ENCODE peak calls at places on chromosomes 1 and 21, in seven cellular contexts. One of them, this sample, is unnamed.

GRCh38 chr1:70893381-70893780 is 154.2 kb downstream of the PTGER3 start:
- DNase-seq in AG09319: no peak
- DNase-seq in KG1: no peak
- DNase-seq in GM18507: no peak
- DNase-seq in endothelial cell: no peak
- DNase-seq in activated naive CD8-positive, alpha-beta T cell treated with anti-CD3 and anti-CD28 coated beads for 36 hours: no peak
- DNase-seq in NCI-H446 treated with DMSO at 0.1 percent for 48 hours: no peak
- DNase-seq in this sample: no peak

GRCh38 chr1:205335692-205336091 is 14.1 kb upstream of the NUAK2 start:
- DNase-seq in AG09319: no peak
- DNase-seq in KG1: no peak
- DNase-seq in GM18507: peak; percentile 44
- DNase-seq in endothelial cell: peak; percentile 95
- DNase-seq in activated naive CD8-positive, alpha-beta T cell treated with anti-CD3 and anti-CD28 coated beads for 36 hours: peak; percentile 77
- DNase-seq in NCI-H446 treated with DMSO at 0.1 percent for 48 hours: peak; percentile 42
- DNase-seq in this sample: peak; percentile 90

GRCh38 chr1:206738370-206739366 is 31.9 kb upstream of the IL19 start:
- DNase-seq in AG09319: no peak
- DNase-seq in KG1: no peak
- DNase-seq in GM18507: no peak
- DNase-seq in endothelial cell: no peak
- DNase-seq in activated naive CD8-positive, alpha-beta T cell treated with anti-CD3 and anti-CD28 coated beads for 36 hours: no peak
- DNase-seq in NCI-H446 treated with DMSO at 0.1 percent for 48 hours: peak; percentile 54
- DNase-seq in this sample: no peak

GRCh38 chr21:46181953-46182547 is 2.2 kb downstream of the SPATC1L start:
- DNase-seq in AG09319: no peak
- DNase-seq in KG1: no peak
- DNase-seq in GM18507: no peak
- DNase-seq in endothelial cell: no peak
- DNase-seq in activated naive CD8-positive, alpha-beta T cell treated with anti-CD3 and anti-CD28 coated beads for 36 hours: no peak
- DNase-seq in NCI-H446 treated with DMSO at 0.1 percent for 48 hours: no peak
- DNase-seq in this sample: no peak

GRCh38 chr21:44529011-44529421 is 11.0 kb downstream of the KRTAP10-1 start:
- DNase-seq in AG09319: no peak
- DNase-seq in KG1: no peak
- DNase-seq in GM18507: no peak
- DNase-seq in endothelial cell: no peak
- DNase-seq in activated naive CD8-positive, alpha-beta T cell treated with anti-CD3 and anti-CD28 coated beads for 36 hours: no peak
- DNase-seq in NCI-H446 treated with DMSO at 0.1 percent for 48 hours: no peak
- DNase-seq in this sample: no peak

GRCh38 chr1:151346082-151346768 is 827 bp downstream of the RFX5 start:
- DNase-seq in AG09319: no peak
- DNase-seq in KG1: no peak
- DNase-seq in GM18507: no peak
- DNase-seq in endothelial cell: no peak
- DNase-seq in activated naive CD8-positive, alpha-beta T cell treated with anti-CD3 and anti-CD28 coated beads for 36 hours: peak; percentile 15
- DNase-seq in NCI-H446 treated with DMSO at 0.1 percent for 48 hours: no peak
- DNase-seq in this sample: no peak

GRCh38 chr1:179612361-179612760 is 20.7 kb downstream of the TDRD5 start:
- DNase-seq in AG09319: no peak
- DNase-seq in KG1: no peak
- DNase-seq in GM18507: no peak
- DNase-seq in endothelial cell: no peak
- DNase-seq in activated naive CD8-positive, alpha-beta T cell treated with anti-CD3 and anti-CD28 coated beads for 36 hours: no peak
- DNase-seq in NCI-H446 treated with DMSO at 0.1 percent for 48 hours: no peak
- DNase-seq in this sample: no peak

GRCh38 chr1:86769065-86769464 is 64.7 kb downstream of the SH3GLB1 start:
- DNase-seq in AG09319: no peak
- DNase-seq in KG1: no peak
- DNase-seq in GM18507: no peak
- DNase-seq in endothelial cell: no peak
- DNase-seq in activated naive CD8-positive, alpha-beta T cell treated with anti-CD3 and anti-CD28 coated beads for 36 hours: no peak
- DNase-seq in NCI-H446 treated with DMSO at 0.1 percent for 48 hours: no peak
- DNase-seq in this sample: no peak

GRCh38 chr21:46120301-46121285 is 22.7 kb downstream of the COL6A2 start:
- DNase-seq in AG09319: no peak
- DNase-seq in KG1: no peak
- DNase-seq in GM18507: no peak
- DNase-seq in endothelial cell: no peak
- DNase-seq in activated naive CD8-positive, alpha-beta T cell treated with anti-CD3 and anti-CD28 coated beads for 36 hours: no peak
- DNase-seq in NCI-H446 treated with DMSO at 0.1 percent for 48 hours: no peak
- DNase-seq in this sample: peak; percentile 2

GRCh38 chr1:14835725-14836124 is 237.2 kb downstream of the KAZN start:
- DNase-seq in AG09319: no peak
- DNase-seq in KG1: no peak
- DNase-seq in GM18507: no peak
- DNase-seq in endothelial cell: no peak
- DNase-seq in activated naive CD8-positive, alpha-beta T cell treated with anti-CD3 and anti-CD28 coated beads for 36 hours: no peak
- DNase-seq in NCI-H446 treated with DMSO at 0.1 percent for 48 hours: no peak
- DNase-seq in this sample: no peak

GRCh38 chr21:43778469-43779335 is 2.6 kb upstream of the CSTB start:
- DNase-seq in AG09319: no peak
- DNase-seq in KG1: no peak
- DNase-seq in GM18507: no peak
- DNase-seq in endothelial cell: no peak
- DNase-seq in activated naive CD8-positive, alpha-beta T cell treated with anti-CD3 and anti-CD28 coated beads for 36 hours: no peak
- DNase-seq in NCI-H446 treated with DMSO at 0.1 percent for 48 hours: no peak
- DNase-seq in this sample: peak; percentile 29

GRCh38 chr1:19620786-19621185 is 23.3 kb upstream of the NBL1 start:
- DNase-seq in AG09319: no peak
- DNase-seq in KG1: no peak
- DNase-seq in GM18507: no peak
- DNase-seq in endothelial cell: no peak
- DNase-seq in activated naive CD8-positive, alpha-beta T cell treated with anti-CD3 and anti-CD28 coated beads for 36 hours: no peak
- DNase-seq in NCI-H446 treated with DMSO at 0.1 percent for 48 hours: no peak
- DNase-seq in this sample: no peak

GRCh38 chr1:223312705-223313414 is 51.1 kb downstream of the SUSD4 start:
- DNase-seq in AG09319: no peak
- DNase-seq in KG1: no peak
- DNase-seq in GM18507: no peak
- DNase-seq in endothelial cell: no peak
- DNase-seq in activated naive CD8-positive, alpha-beta T cell treated with anti-CD3 and anti-CD28 coated beads for 36 hours: no peak
- DNase-seq in NCI-H446 treated with DMSO at 0.1 percent for 48 hours: no peak
- DNase-seq in this sample: no peak

GRCh38 chr1:61605607-61606321 is 119.2 kb downstream of the TM2D1 start:
- DNase-seq in AG09319: no peak
- DNase-seq in KG1: no peak
- DNase-seq in GM18507: no peak
- DNase-seq in endothelial cell: no peak
- DNase-seq in activated naive CD8-positive, alpha-beta T cell treated with anti-CD3 and anti-CD28 coated beads for 36 hours: no peak
- DNase-seq in NCI-H446 treated with DMSO at 0.1 percent for 48 hours: no peak
- DNase-seq in this sample: no peak

GRCh38 chr1:218779341-218779831 is 394.3 kb upstream of the LYPLAL1 start:
- DNase-seq in AG09319: no peak
- DNase-seq in KG1: no peak
- DNase-seq in GM18507: no peak
- DNase-seq in endothelial cell: no peak
- DNase-seq in activated naive CD8-positive, alpha-beta T cell treated with anti-CD3 and anti-CD28 coated beads for 36 hours: no peak
- DNase-seq in NCI-H446 treated with DMSO at 0.1 percent for 48 hours: no peak
- DNase-seq in this sample: no peak

GRCh38 chr21:42766756-42767560 is 112.4 kb downstream of the WDR4 start:
- DNase-seq in AG09319: no peak
- DNase-seq in KG1: no peak
- DNase-seq in GM18507: no peak
- DNase-seq in endothelial cell: no peak
- DNase-seq in activated naive CD8-positive, alpha-beta T cell treated with anti-CD3 and anti-CD28 coated beads for 36 hours: no peak
- DNase-seq in NCI-H446 treated with DMSO at 0.1 percent for 48 hours: no peak
- DNase-seq in this sample: no peak

GRCh38 chr1:113870778-113871177 is 734 bp downstream of the PTPN22 start:
- DNase-seq in AG09319: no peak
- DNase-seq in KG1: no peak
- DNase-seq in GM18507: no peak
- DNase-seq in endothelial cell: no peak
- DNase-seq in activated naive CD8-positive, alpha-beta T cell treated with anti-CD3 and anti-CD28 coated beads for 36 hours: no peak
- DNase-seq in NCI-H446 treated with DMSO at 0.1 percent for 48 hours: no peak
- DNase-seq in this sample: no peak

GRCh38 chr1:157880621-157881020 is 39.0 kb upstream of the CD5L start:
- DNase-seq in AG09319: no peak
- DNase-seq in KG1: no peak
- DNase-seq in GM18507: no peak
- DNase-seq in endothelial cell: no peak
- DNase-seq in activated naive CD8-positive, alpha-beta T cell treated with anti-CD3 and anti-CD28 coated beads for 36 hours: no peak
- DNase-seq in NCI-H446 treated with DMSO at 0.1 percent for 48 hours: no peak
- DNase-seq in this sample: no peak

GRCh38 chr1:36365310-36365895 is 20.3 kb downstream of the STK40 start:
- DNase-seq in AG09319: no peak
- DNase-seq in KG1: peak; percentile 9
- DNase-seq in GM18507: no peak
- DNase-seq in endothelial cell: no peak
- DNase-seq in activated naive CD8-positive, alpha-beta T cell treated with anti-CD3 and anti-CD28 coated beads for 36 hours: no peak
- DNase-seq in NCI-H446 treated with DMSO at 0.1 percent for 48 hours: peak; percentile 73
- DNase-seq in this sample: no peak

GRCh38 chr1:181936768-181937581 is 124.5 kb downstream of the ZNF648 start:
- DNase-seq in AG09319: no peak
- DNase-seq in KG1: no peak
- DNase-seq in GM18507: peak; percentile 54
- DNase-seq in endothelial cell: peak; percentile 78
- DNase-seq in activated naive CD8-positive, alpha-beta T cell treated with anti-CD3 and anti-CD28 coated beads for 36 hours: peak; percentile 62
- DNase-seq in NCI-H446 treated with DMSO at 0.1 percent for 48 hours: peak; percentile 4
- DNase-seq in this sample: peak; percentile 53

GRCh38 chr1:85654066-85654782 is 54.0 kb downstream of the ZNHIT6 start:
- DNase-seq in AG09319: no peak
- DNase-seq in KG1: no peak
- DNase-seq in GM18507: no peak
- DNase-seq in endothelial cell: no peak
- DNase-seq in activated naive CD8-positive, alpha-beta T cell treated with anti-CD3 and anti-CD28 coated beads for 36 hours: no peak
- DNase-seq in NCI-H446 treated with DMSO at 0.1 percent for 48 hours: no peak
- DNase-seq in this sample: no peak

GRCh38 chr1:11704226-11704619 is 12.7 kb downstream of the DRAXIN start:
- DNase-seq in AG09319: no peak
- DNase-seq in KG1: no peak
- DNase-seq in GM18507: no peak
- DNase-seq in endothelial cell: no peak
- DNase-seq in activated naive CD8-positive, alpha-beta T cell treated with anti-CD3 and anti-CD28 coated beads for 36 hours: no peak
- DNase-seq in NCI-H446 treated with DMSO at 0.1 percent for 48 hours: no peak
- DNase-seq in this sample: no peak

GRCh38 chr1:45884700-45885099 is 81.3 kb downstream of the MAST2 start:
- DNase-seq in AG09319: no peak
- DNase-seq in KG1: no peak
- DNase-seq in GM18507: no peak
- DNase-seq in endothelial cell: no peak
- DNase-seq in activated naive CD8-positive, alpha-beta T cell treated with anti-CD3 and anti-CD28 coated beads for 36 hours: no peak
- DNase-seq in NCI-H446 treated with DMSO at 0.1 percent for 48 hours: no peak
- DNase-seq in this sample: no peak

GRCh38 chr21:38379171-38379570 is 119.1 kb downstream of the ERG start:
- DNase-seq in AG09319: no peak
- DNase-seq in KG1: no peak
- DNase-seq in GM18507: no peak
- DNase-seq in endothelial cell: no peak
- DNase-seq in activated naive CD8-positive, alpha-beta T cell treated with anti-CD3 and anti-CD28 coated beads for 36 hours: no peak
- DNase-seq in NCI-H446 treated with DMSO at 0.1 percent for 48 hours: no peak
- DNase-seq in this sample: no peak

GRCh38 chr1:12276225-12276624 is 46.4 kb downstream of the VPS13D start:
- DNase-seq in AG09319: peak; percentile 10
- DNase-seq in KG1: no peak
- DNase-seq in GM18507: no peak
- DNase-seq in endothelial cell: peak; percentile 44
- DNase-seq in activated naive CD8-positive, alpha-beta T cell treated with anti-CD3 and anti-CD28 coated beads for 36 hours: no peak
- DNase-seq in NCI-H446 treated with DMSO at 0.1 percent for 48 hours: no peak
- DNase-seq in this sample: peak; percentile 6

GRCh38 chr1:171636141-171636540 is 14.1 kb downstream of the MYOCOS start:
- DNase-seq in AG09319: no peak
- DNase-seq in KG1: no peak
- DNase-seq in GM18507: no peak
- DNase-seq in endothelial cell: peak; percentile 11
- DNase-seq in activated naive CD8-positive, alpha-beta T cell treated with anti-CD3 and anti-CD28 coated beads for 36 hours: no peak
- DNase-seq in NCI-H446 treated with DMSO at 0.1 percent for 48 hours: no peak
- DNase-seq in this sample: no peak

GRCh38 chr21:30083120-30083945 is 83.3 kb downstream of the CLDN17 start:
- DNase-seq in AG09319: no peak
- DNase-seq in KG1: no peak
- DNase-seq in GM18507: no peak
- DNase-seq in endothelial cell: no peak
- DNase-seq in activated naive CD8-positive, alpha-beta T cell treated with anti-CD3 and anti-CD28 coated beads for 36 hours: no peak
- DNase-seq in NCI-H446 treated with DMSO at 0.1 percent for 48 hours: no peak
- DNase-seq in this sample: no peak

GRCh38 chr1:55321947-55322346 is 106.8 kb upstream of the USP24 start:
- DNase-seq in AG09319: peak; percentile 48
- DNase-seq in KG1: no peak
- DNase-seq in GM18507: no peak
- DNase-seq in endothelial cell: no peak
- DNase-seq in activated naive CD8-positive, alpha-beta T cell treated with anti-CD3 and anti-CD28 coated beads for 36 hours: no peak
- DNase-seq in NCI-H446 treated with DMSO at 0.1 percent for 48 hours: peak; percentile 61
- DNase-seq in this sample: no peak

GRCh38 chr21:24658016-24658415 is 949.3 kb downstream of the MRPL39 start:
- DNase-seq in AG09319: no peak
- DNase-seq in KG1: no peak
- DNase-seq in GM18507: no peak
- DNase-seq in endothelial cell: no peak
- DNase-seq in activated naive CD8-positive, alpha-beta T cell treated with anti-CD3 and anti-CD28 coated beads for 36 hours: no peak
- DNase-seq in NCI-H446 treated with DMSO at 0.1 percent for 48 hours: peak; percentile 94
- DNase-seq in this sample: no peak

GRCh38 chr21:20570824-20571232 is 427.4 kb upstream of the NCAM2 start:
- DNase-seq in AG09319: no peak
- DNase-seq in KG1: no peak
- DNase-seq in GM18507: no peak
- DNase-seq in endothelial cell: peak; percentile 5
- DNase-seq in activated naive CD8-positive, alpha-beta T cell treated with anti-CD3 and anti-CD28 coated beads for 36 hours: no peak
- DNase-seq in NCI-H446 treated with DMSO at 0.1 percent for 48 hours: no peak
- DNase-seq in this sample: no peak

GRCh38 chr1:32639489-32640075 is 10.8 kb downstream of the ZBTB8OS start:
- DNase-seq in AG09319: no peak
- DNase-seq in KG1: no peak
- DNase-seq in GM18507: no peak
- DNase-seq in endothelial cell: no peak
- DNase-seq in activated naive CD8-positive, alpha-beta T cell treated with anti-CD3 and anti-CD28 coated beads for 36 hours: no peak
- DNase-seq in NCI-H446 treated with DMSO at 0.1 percent for 48 hours: no peak
- DNase-seq in this sample: no peak

GRCh38 chr1:184745929-184746583 is 8.6 kb downstream of the EDEM3 start:
- DNase-seq in AG09319: no peak
- DNase-seq in KG1: no peak
- DNase-seq in GM18507: no peak
- DNase-seq in endothelial cell: no peak
- DNase-seq in activated naive CD8-positive, alpha-beta T cell treated with anti-CD3 and anti-CD28 coated beads for 36 hours: no peak
- DNase-seq in NCI-H446 treated with DMSO at 0.1 percent for 48 hours: no peak
- DNase-seq in this sample: no peak

GRCh38 chr1:174036204-174036603 is 14.0 kb upstream of the RC3H1 start:
- DNase-seq in AG09319: no peak
- DNase-seq in KG1: no peak
- DNase-seq in GM18507: no peak
- DNase-seq in endothelial cell: no peak
- DNase-seq in activated naive CD8-positive, alpha-beta T cell treated with anti-CD3 and anti-CD28 coated beads for 36 hours: no peak
- DNase-seq in NCI-H446 treated with DMSO at 0.1 percent for 48 hours: no peak
- DNase-seq in this sample: no peak

GRCh38 chr1:5297878-5298239 is 643.5 kb downstream of the AJAP1 start:
- DNase-seq in AG09319: no peak
- DNase-seq in KG1: no peak
- DNase-seq in GM18507: no peak
- DNase-seq in endothelial cell: no peak
- DNase-seq in activated naive CD8-positive, alpha-beta T cell treated with anti-CD3 and anti-CD28 coated beads for 36 hours: no peak
- DNase-seq in NCI-H446 treated with DMSO at 0.1 percent for 48 hours: no peak
- DNase-seq in this sample: no peak

GRCh38 chr1:118898702-118899101 is 89.4 kb downstream of the TBX15 start:
- DNase-seq in AG09319: no peak
- DNase-seq in KG1: no peak
- DNase-seq in GM18507: no peak
- DNase-seq in endothelial cell: no peak
- DNase-seq in activated naive CD8-positive, alpha-beta T cell treated with anti-CD3 and anti-CD28 coated beads for 36 hours: no peak
- DNase-seq in NCI-H446 treated with DMSO at 0.1 percent for 48 hours: no peak
- DNase-seq in this sample: no peak

This sample was measured in left colon.